ENCODE peak calls at places on chromosomes 16 and 17, in seven cellular contexts. J, W, Z, V, L, X and R are unnamed samples.

GRCh38 chr16:1331712-1332617 is 1.5 kb upstream of the BAIAP3 start:
- DNase-seq in J (no peak), W (peak; percentile 54), Z (peak; percentile 90), V (peak; percentile 94), L (no peak), X (no peak), R (no peak)

GRCh38 chr16:73176577-73177013 is 128.7 kb upstream of the ZFHX3 start:
- DNase-seq in J (no peak), W (no peak), Z (no peak), V (no peak), L (no peak), X (peak; percentile 70), R (no peak)

GRCh38 chr16:89290472-89290871 is 73.0 kb downstream of the ZNF778 start:
- DNase-seq in J (no peak), W (no peak), Z (no peak), V (peak; percentile 47), L (no peak), X (no peak), R (no peak)

GRCh38 chr16:3690470-3690918 is 26.8 kb downstream of the TRAP1 start:
- DNase-seq in J (peak; percentile 92), W (peak; percentile 83), Z (peak; percentile 84), V (peak; percentile 96), L (peak; percentile 96), X (peak; percentile 86), R (peak; percentile 95)

GRCh38 chr16:30662449-30662848 is 4.2 kb downstream of the FBRS start:
- DNase-seq in J (no peak), W (no peak), Z (no peak), V (peak; percentile 81), L (no peak), X (no peak), R (no peak)

GRCh38 chr17:76887809-76888208 is 19.6 kb downstream of the MGAT5B start:
- DNase-seq in J (no peak), W (no peak), Z (no peak), V (no peak), L (no peak), X (no peak), R (no peak)

GRCh38 chr17:48121921-48122650 is 14.5 kb downstream of the SNX11 start:
- DNase-seq in J (no peak), W (no peak), Z (no peak), V (no peak), L (no peak), X (no peak), R (no peak)

GRCh38 chr17:38442548-38442947 is 14.3 kb downstream of the ARHGAP23 start:
- DNase-seq in J (no peak), W (no peak), Z (no peak), V (no peak), L (no peak), X (no peak), R (no peak)

GRCh38 chr17:60435244-60436170 is 13.2 kb downstream of the CHCT1 start:
- DNase-seq in J (no peak), W (peak; percentile 39), Z (peak; percentile 65), V (no peak), L (peak; percentile 80), X (peak; percentile 70), R (no peak)

GRCh38 chr17:2094891-2095535 is 40.1 kb downstream of the HIC1 start:
- DNase-seq in J (peak; percentile 79), W (no peak), Z (no peak), V (peak; percentile 63), L (peak; percentile 86), X (no peak), R (peak; percentile 64)
- TF ChIP-seq CTCF in J (peak; percentile 46), W (peak; percentile 36), Z (no peak), V (peak; percentile 49), L (peak; percentile 85), X (peak; percentile 92), R (peak; percentile 73)

GRCh38 chr17:74981979-74982662 is 5.3 kb upstream of the CDR2L start:
- DNase-seq in J (peak; percentile 88), W (peak; percentile 69), Z (peak; percentile 90), V (peak; percentile 91), L (peak; percentile 83), X (no peak), R (no peak)
- TF ChIP-seq CTCF in J (no peak), W (no peak), Z (no peak), V (no peak), L (peak; percentile 21), X (no peak), R (peak; percentile 47)

GRCh38 chr16:27085182-27085581 is 18.5 kb downstream of the C16orf82 start:
- DNase-seq in J (no peak), W (no peak), Z (no peak), V (no peak), L (peak; percentile 48), X (no peak), R (no peak)
- TF ChIP-seq CTCF in J (no peak), W (peak; percentile 13), Z (no peak), V (no peak), L (no peak), X (no peak), R (no peak)

DNA sequence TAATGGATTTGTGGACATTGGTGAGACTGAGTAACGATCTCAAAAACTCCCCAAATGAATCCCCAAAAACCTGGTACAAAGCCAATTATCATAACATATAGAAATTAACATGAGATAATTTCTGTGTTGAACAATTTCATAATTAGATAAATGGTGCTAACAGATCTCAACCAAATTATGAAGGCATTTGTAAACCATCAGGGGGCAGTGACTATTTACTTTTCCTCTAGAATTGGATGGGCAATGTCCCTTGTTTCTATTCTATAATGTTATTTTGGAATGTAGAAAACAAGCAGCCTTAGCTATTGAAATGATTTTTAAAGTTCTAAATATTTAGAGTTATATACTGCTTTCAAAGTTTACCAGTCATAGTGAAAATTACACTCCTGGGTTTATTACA is 57.8 kb downstream of the MYH10 start:
- DNase-seq in J (no peak), W (no peak), Z (no peak), V (no peak), L (no peak), X (no peak), R (no peak)
- TF ChIP-seq CTCF in J (no peak), W (no peak), Z (no peak), V (peak; percentile 21), L (peak; percentile 19), X (peak; percentile 14), R (peak; percentile 77)